ENCODE peak calls at places on chromosome 4, in six cellular contexts. Q is HL-60, X is K562, F is SK-N-SH, J is GM12878, P is HepG2. M is an unnamed sample.

GRCh38 chr4:151012836-151013235 is 2.2 kb downstream of the LRBA start:
- DNase-seq in F (no peak), P (no peak), X (no peak), J (no peak), Q (no peak), M (no peak)

GRCh38 chr4:89400408-89401035 is 92.9 kb upstream of the GPRIN3 start:
- DNase-seq in F (no peak), Q (no peak), P (no peak), J (no peak), X (no peak), M (no peak)

GRCh38 chr4:48047421-48047844 is 30.9 kb downstream of the NIPAL1 start:
- DNase-seq in F (no peak), P (no peak), Q (peak; percentile 35), J (peak; percentile 84), X (no peak), M (no peak)

GRCh38 chr4:61443813-61444510 is 243.8 kb downstream of the ADGRL3 start:
- DNase-seq in Q (no peak), J (no peak), F (no peak), P (peak; percentile 7), X (no peak), M (no peak)

GRCh38 chr4:136812100-136812880 is 720.0 kb downstream of the PCDH18 start:
- DNase-seq in F (no peak), P (no peak), Q (no peak), X (no peak), J (no peak), M (no peak)

GRCh38 chr4:155170569-155170968 is 37.9 kb upstream of the NPY2R start:
- DNase-seq in X (no peak), F (no peak), Q (no peak), P (no peak), J (no peak), M (no peak)

GRCh38 chr4:152100378-152101201 is 339.8 kb upstream of the GATB start:
- DNase-seq in P (no peak), Q (no peak), J (no peak), F (no peak), X (no peak), M (no peak)

GRCh38 chr4:155353923-155354540 is 22.7 kb downstream of the MAP9 start:
- DNase-seq in P (peak; percentile 27), J (no peak), Q (peak; percentile 8), F (peak; percentile 39), X (peak; percentile 22), M (peak; percentile 78)

GRCh38 chr4:57163530-57164459 is 53.6 kb upstream of the IGFBP7 start:
- DNase-seq in X (peak; percentile 80), F (peak; percentile 89), Q (peak; percentile 45), P (peak; percentile 68), J (peak; percentile 13), M (peak; percentile 83)

GRCh38 chr4:57172065-57172464 is 61.9 kb upstream of the IGFBP7 start:
- DNase-seq in J (no peak), F (no peak), X (no peak), Q (no peak), P (no peak), M (no peak)

DNA sequence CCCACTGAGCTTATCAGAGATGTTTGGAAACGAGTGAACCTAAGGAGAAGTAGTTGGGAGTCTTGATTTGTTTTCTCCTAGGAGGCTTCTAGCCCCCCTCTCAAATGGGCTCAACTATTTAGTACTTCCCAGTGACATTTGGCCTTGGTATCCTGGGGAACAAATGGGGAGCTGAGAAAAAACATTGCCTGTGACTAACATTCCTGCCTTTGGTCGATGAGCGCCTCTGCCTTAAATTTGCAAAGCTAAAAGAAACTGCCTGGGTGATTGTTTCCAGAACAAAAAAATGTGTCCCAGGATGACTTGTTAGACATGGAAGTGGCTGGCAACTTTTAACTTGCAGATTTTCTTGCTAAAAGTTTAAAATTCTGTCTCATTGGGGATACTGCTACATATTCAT is 58.8 kb upstream of the IGFBP7 start:
- DNase-seq in Q (no peak), F (no peak), X (no peak), J (no peak), P (no peak), M (no peak)
- TF ChIP-seq GABPA in Q (no peak), F (no peak), X (no peak), J (no peak), P (no peak), M (no peak)

GRCh38 chr4:174993916-174994315 is 75.8 kb downstream of the ADAM29 start:
- DNase-seq in J (no peak), X (no peak), Q (no peak), F (no peak), P (no peak), M (no peak)

GRCh38 chr4:174996079-174996478 is 77.9 kb downstream of the ADAM29 start:
- DNase-seq in X (no peak), J (no peak), Q (no peak), P (no peak), F (no peak), M (no peak)

GRCh38 chr4:174999407-174999806 is 81.2 kb downstream of the ADAM29 start:
- DNase-seq in F (no peak), X (no peak), J (no peak), Q (no peak), P (no peak), M (no peak)
- TF ChIP-seq GABPA in F (no peak), X (no peak), J (no peak), Q (no peak), P (no peak), M (no peak)

GRCh38 chr4:86791126-86791525 is 58.1 kb downstream of the SLC10A6 start:
- DNase-seq in F (no peak), J (no peak), P (peak; percentile 88), X (no peak), Q (no peak), M (peak; percentile 53)
- TF ChIP-seq GABPA in F (no peak), J (no peak), P (no peak), X (no peak), Q (no peak), M (no peak)

DNA sequence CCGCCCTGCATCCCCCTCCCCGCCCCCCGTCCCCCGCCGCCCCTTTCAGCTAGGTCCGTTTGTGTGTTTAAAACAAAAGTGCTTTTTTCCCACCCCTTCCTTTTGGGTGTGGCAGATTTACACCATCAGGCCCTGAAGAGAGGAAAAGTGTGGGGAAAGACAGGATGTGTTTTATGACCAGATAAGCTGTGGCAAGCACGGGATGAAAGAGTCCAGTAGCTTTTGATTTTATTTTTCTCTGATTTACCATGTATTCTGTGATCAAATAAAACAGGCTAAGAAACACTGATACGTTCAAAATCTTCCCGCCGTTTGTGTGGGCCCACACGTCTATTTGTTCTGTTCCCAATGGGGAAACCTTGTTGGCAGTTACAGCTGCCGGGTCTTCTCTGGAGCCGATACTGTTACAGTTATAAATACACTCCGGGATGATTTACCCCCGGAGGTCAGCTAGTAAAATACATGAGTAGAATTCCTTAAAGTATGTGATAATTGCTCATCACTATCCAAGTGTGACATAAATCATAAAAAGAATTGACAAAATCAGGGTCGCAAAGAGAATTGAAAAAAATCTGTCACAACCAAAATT is 10.8 kb downstream of the LRP2BP start:
- DNase-seq in J (no peak), X (peak; percentile 10), F (no peak), Q (no peak), P (no peak), M (no peak)
- TF ChIP-seq GABPA in J (no peak), X (no peak), F (no peak), Q (no peak), P (no peak), M (no peak)

GRCh38 chr4:5785806-5786680 is 75.0 kb downstream of the EVC start:
- DNase-seq in J (no peak), X (no peak), P (no peak), F (no peak), Q (no peak), M (no peak)
- TF ChIP-seq GABPA in J (no peak), X (no peak), P (no peak), F (no peak), Q (no peak), M (no peak)

M was measured in H1.